ENCODE peak calls at places on chromosomes 7 and 10, in five cellular contexts. R is NT2/D1; T is CD8-positive, alpha-beta T cell; Z is myocyte; N is EH. V is an unnamed sample.

GRCh38 chr10:107847620-107848019 is 683.1 kb upstream of the SORCS1 start:
- DNase-seq in Z (no peak), N (no peak), T (no peak), R (no peak), V (no peak)

GRCh38 chr10:74746813-74747212 is 79.6 kb upstream of the KAT6B start:
- DNase-seq in R (no peak), Z (no peak), T (no peak), N (no peak), V (no peak)

GRCh38 chr7:1986366-1987083 is 246.2 kb downstream of the MAD1L1 start:
- DNase-seq in R (no peak), T (no peak), Z (no peak), N (no peak), V (no peak)

GRCh38 chr10:38054361-38054797 is 39.8 kb upstream of the ZNF37A start:
- DNase-seq in Z (peak), N (peak), T (no peak), R (no peak), V (no peak)

GRCh38 chr10:34280599-34281374 is 534.3 kb downstream of the PARD3 start:
- DNase-seq in T (no peak), Z (peak), N (peak), R (no peak), V (no peak)

GRCh38 chr7:100022621-100023020 is 7.2 kb downstream of the ZKSCAN1 start:
- DNase-seq in T (no peak), Z (no peak), R (no peak), N (no peak), V (peak)

GRCh38 chr10:112471878-112472487 is 25.0 kb downstream of the VTI1A start:
- DNase-seq in R (peak), Z (peak), N (peak), T (no peak), V (no peak)

GRCh38 chr7:77360104-77360503 is 56.0 kb downstream of the GSAP start:
- DNase-seq in R (no peak), T (no peak), N (no peak), Z (no peak), V (no peak)

GRCh38 chr7:50393076-50393475 is 57.1 kb downstream of the FIGNL1 start:
- DNase-seq in N (no peak), R (no peak), Z (no peak), T (no peak), V (no peak)

GRCh38 chr10:15847481-15847880 is 12.8 kb downstream of the MINDY3 start:
- DNase-seq in T (no peak), N (no peak), Z (no peak), R (no peak), V (no peak)

GRCh38 chr7:155223021-155223420 is 74.7 kb upstream of the INSIG1 start:
- DNase-seq in R (no peak), T (no peak), Z (no peak), N (no peak), V (no peak)

GRCh38 chr7:42227931-42228591 is 8.9 kb downstream of the GLI3 start:
- DNase-seq in Z (no peak), R (peak), N (no peak), T (no peak), V (no peak)

GRCh38 chr10:27692663-27693062 is 53.0 kb downstream of the MKX start:
- DNase-seq in T (no peak), N (no peak), Z (no peak), R (no peak), V (no peak)

GRCh38 chr10:86285136-86285790 is 81.3 kb downstream of the GRID1 start:
- DNase-seq in Z (no peak), T (no peak), R (no peak), N (no peak), V (no peak)

GRCh38 chr7:100799037-100799896 is 28.1 kb downstream of the EPHB4 start:
- DNase-seq in R (no peak), Z (peak), N (peak), T (peak), V (peak)

GRCh38 chr10:17882557-17882956 is 69.2 kb upstream of the SLC39A12 start:
- DNase-seq in R (no peak), N (no peak), Z (no peak), T (no peak), V (peak)

GRCh38 chr10:32139223-32140073 is 83.2 kb upstream of the KIF5B start:
- DNase-seq in T (no peak), Z (peak), R (peak), N (peak), V (peak)

GRCh38 chr10:102460836-102461186 is 9.5 kb upstream of the C10orf95 start:
- DNase-seq in N (no peak), R (no peak), T (no peak), Z (no peak), V (no peak)

GRCh38 chr10:29895436-29895835 is 163.9 kb downstream of the JCAD start:
- DNase-seq in Z (peak), R (peak), T (no peak), N (peak), V (peak)

GRCh38 chr7:44750921-44751571 is 2.4 kb downstream of the ZMIZ2 start:
- DNase-seq in Z (no peak), T (no peak), N (no peak), R (no peak), V (no peak)

GRCh38 chr10:113844091-113844490 is 9.8 kb downstream of the DCLRE1A start:
- DNase-seq in T (no peak), Z (no peak), R (no peak), N (no peak), V (no peak)

GRCh38 chr10:61705022-61705675 is 42.4 kb downstream of the CABCOCO1 start:
- DNase-seq in Z (no peak), T (no peak), R (no peak), N (peak), V (no peak)